ENCODE peak calls at places on chromosomes 7 and 10, in five cellular contexts. One of them, this sample, is unnamed.

GRCh38 chr7:1220000-1220726 is 12.5 kb upstream of the UNCX start:
- DNase-seq in neural crest cell: no peak
- DNase-seq in EL: no peak
- DNase-seq in CD4-positive, alpha-beta T cell: no peak
- DNase-seq in GDM1: no peak
- DNase-seq in this sample: no peak

GRCh38 chr10:91381562-91381923 is 28.6 kb upstream of the HECTD2 start:
- DNase-seq in EL: no peak
- DNase-seq in CD4-positive, alpha-beta T cell: no peak
- DNase-seq in neural crest cell: peak; percentile 25
- DNase-seq in GDM1: no peak
- DNase-seq in this sample: no peak

GRCh38 chr10:91198781-91199180 is 21.7 kb upstream of the PCGF5 start:
- DNase-seq in EL: peak; percentile 57
- DNase-seq in GDM1: no peak
- DNase-seq in CD4-positive, alpha-beta T cell: no peak
- DNase-seq in neural crest cell: no peak
- DNase-seq in this sample: peak; percentile 35

GRCh38 chr10:59513558-59513957 is 151.2 kb upstream of the FAM13C start:
- DNase-seq in GDM1: no peak
- DNase-seq in neural crest cell: no peak
- DNase-seq in CD4-positive, alpha-beta T cell: no peak
- DNase-seq in EL: no peak
- DNase-seq in this sample: no peak

GRCh38 chr7:11185179-11185578 is 211.5 kb downstream of the PHF14 start:
- DNase-seq in neural crest cell: no peak
- DNase-seq in CD4-positive, alpha-beta T cell: no peak
- DNase-seq in EL: no peak
- DNase-seq in GDM1: no peak
- DNase-seq in this sample: no peak

GRCh38 chr7:155052982-155053381 is 17.1 kb upstream of the HTR5A start:
- DNase-seq in neural crest cell: no peak
- DNase-seq in CD4-positive, alpha-beta T cell: no peak
- DNase-seq in GDM1: no peak
- DNase-seq in EL: no peak
- DNase-seq in this sample: no peak

GRCh38 chr7:35482231-35482630 is 212.7 kb downstream of the HERPUD2 start:
- DNase-seq in CD4-positive, alpha-beta T cell: no peak
- DNase-seq in neural crest cell: no peak
- DNase-seq in EL: no peak
- DNase-seq in GDM1: no peak
- DNase-seq in this sample: peak; percentile 41

GRCh38 chr10:97640868-97641811 is 669 bp downstream of the PI4K2A start:
- DNase-seq in CD4-positive, alpha-beta T cell: peak; percentile 5
- DNase-seq in neural crest cell: no peak
- DNase-seq in GDM1: no peak
- DNase-seq in EL: peak; percentile 53
- DNase-seq in this sample: no peak

GRCh38 chr7:55086413-55087201 is 67.8 kb downstream of the EGFR start:
- DNase-seq in CD4-positive, alpha-beta T cell: no peak
- DNase-seq in EL: peak; percentile 91
- DNase-seq in GDM1: no peak
- DNase-seq in neural crest cell: no peak
- DNase-seq in this sample: peak; percentile 83

GRCh38 chr10:61313460-61313859 is 139.7 kb downstream of the TMEM26 start:
- DNase-seq in CD4-positive, alpha-beta T cell: no peak
- DNase-seq in GDM1: no peak
- DNase-seq in EL: peak; percentile 24
- DNase-seq in neural crest cell: no peak
- DNase-seq in this sample: peak; percentile 18

GRCh38 chr7:138468244-138469123 is 8.4 kb downstream of the TRIM24 start:
- DNase-seq in neural crest cell: no peak
- DNase-seq in GDM1: no peak
- DNase-seq in CD4-positive, alpha-beta T cell: no peak
- DNase-seq in EL: no peak
- DNase-seq in this sample: no peak

GRCh38 chr10:109411897-109412296 is 511.4 kb downstream of the XPNPEP1 start:
- DNase-seq in EL: no peak
- DNase-seq in neural crest cell: no peak
- DNase-seq in CD4-positive, alpha-beta T cell: no peak
- DNase-seq in GDM1: no peak
- DNase-seq in this sample: no peak

GRCh38 chr10:122861724-122862161 is 16.1 kb upstream of the CUZD1 start:
- DNase-seq in GDM1: no peak
- DNase-seq in neural crest cell: no peak
- DNase-seq in CD4-positive, alpha-beta T cell: no peak
- DNase-seq in EL: peak; percentile 79
- DNase-seq in this sample: peak; percentile 38